ENCODE peak calls at places on chromosomes 12 and 14, in five cellular contexts. W is adrenal gland, I is HepG2, M is transverse colon, U is uterus. O is an unnamed sample.

GRCh38 chr12:67070604-67071003 is 198.6 kb upstream of the CAND1 start:
- DNase-seq in U (no peak), M (no peak), I (no peak), W (no peak), O (no peak)

GRCh38 chr14:77133718-77134338 is 7.8 kb downstream of the ZDHHC22 start:
- DNase-seq in I (peak), M (peak), U (no peak), W (peak), O (peak)

GRCh38 chr14:60222820-60223219 is 26.2 kb upstream of the PPM1A start:
- DNase-seq in I (no peak), M (no peak), U (no peak), W (no peak), O (no peak)

GRCh38 chr12:92927436-92928116 is 1.5 kb downstream of the EEA1 start:
- DNase-seq in I (peak), U (no peak), M (no peak), W (no peak), O (no peak)

GRCh38 chr12:114809132-114809531 is 125.2 kb upstream of the TBX3 start:
- DNase-seq in W (no peak), M (no peak), I (no peak), U (no peak), O (no peak)

GRCh38 chr12:52280796-52281560 is 6.5 kb downstream of the KRT86 start:
- DNase-seq in W (peak), U (peak), M (peak), I (peak), O (no peak)

GRCh38 chr12:116443706-116444589 is 115.2 kb upstream of the MAP1LC3B2 start:
- DNase-seq in W (no peak), M (no peak), U (peak), I (no peak), O (no peak)

GRCh38 chr14:55454264-55455151 is 14.1 kb upstream of the TBPL2 start:
- DNase-seq in W (peak), I (peak), M (peak), U (peak), O (peak)

GRCh38 chr14:92599786-92600185 is 86.2 kb downstream of the RIN3 start:
- DNase-seq in U (no peak), I (no peak), W (no peak), M (no peak), O (no peak)

GRCh38 chr12:94150483-94151225 is 2.3 kb downstream of the PLXNC1 start:
- DNase-seq in U (peak), M (peak), W (no peak), I (no peak), O (peak)

GRCh38 chr12:25864287-25864686 is 94.2 kb upstream of the RASSF8 start:
- DNase-seq in M (no peak), W (no peak), I (no peak), U (no peak), O (no peak)

GRCh38 chr12:16553457-16553856 is 52.5 kb downstream of the LMO3 start:
- DNase-seq in W (no peak), M (no peak), I (no peak), U (no peak), O (no peak)

GRCh38 chr12:30996255-30996654 is 69.7 kb downstream of the TSPAN11 start:
- DNase-seq in U (no peak), W (no peak), M (no peak), I (no peak), O (no peak)

GRCh38 chr14:92105845-92106094 is 612 bp downstream of the ATXN3 start:
- DNase-seq in W (peak), I (peak), M (peak), U (peak), O (peak)

GRCh38 chr12:89567691-89568239 is 41.9 kb upstream of the POC1B start:
- DNase-seq in W (no peak), U (no peak), I (no peak), M (no peak), O (no peak)

GRCh38 chr12:52347016-52347415 is 20.3 kb downstream of the KRT85 start:
- DNase-seq in I (no peak), W (no peak), U (no peak), M (no peak), O (no peak)

GRCh38 chr12:64137117-64137516 is 85.0 kb downstream of the KICS2 start:
- DNase-seq in W (no peak), I (no peak), M (no peak), U (no peak), O (no peak)

GRCh38 chr12:93200291-93200917 is 177.3 kb upstream of the NUDT4 start:
- DNase-seq in I (no peak), W (no peak), U (no peak), M (no peak), O (peak)

GRCh38 chr12:34257093-34257492 is 234.8 kb downstream of the ALG10 start:
- DNase-seq in I (no peak), W (no peak), U (no peak), M (no peak), O (no peak)

GRCh38 chr14:102901633-102902032 is 20.8 kb upstream of the AMN start:
- DNase-seq in W (no peak), M (peak), U (no peak), I (no peak), O (no peak)

GRCh38 chr14:93163570-93163969 is 21.1 kb downstream of the MOAP1 start:
- DNase-seq in W (no peak), U (no peak), M (no peak), I (no peak), O (no peak)

GRCh38 chr12:40825156-40825555 is 132.9 kb downstream of the CNTN1 start:
- DNase-seq in W (no peak), M (no peak), U (no peak), I (no peak), O (no peak)

GRCh38 chr14:67837011-67837624 is 17.5 kb downstream of the RAD51B start:
- DNase-seq in M (peak), I (peak), W (peak), U (no peak), O (peak)

GRCh38 chr12:20527396-20528154 is 159.2 kb downstream of the PDE3A start:
- DNase-seq in U (no peak), I (no peak), M (no peak), W (no peak), O (no peak)

GRCh38 chr14:24096545-24097181 is 2.6 kb downstream of the PCK2 start:
- DNase-seq in M (no peak), I (no peak), U (no peak), W (no peak), O (no peak)

GRCh38 chr12:116508145-116509121 is 50.7 kb upstream of the MAP1LC3B2 start:
- DNase-seq in W (peak), M (peak), U (peak), I (no peak), O (peak)

GRCh38 chr12:107567871-107568619 is 117.6 kb upstream of the PWP1 start:
- DNase-seq in W (no peak), U (no peak), I (no peak), M (no peak), O (no peak)

GRCh38 chr12:15956413-15957185 is 45.5 kb downstream of the DERA start:
- DNase-seq in I (no peak), M (no peak), W (no peak), U (no peak), O (no peak)

DNA sequence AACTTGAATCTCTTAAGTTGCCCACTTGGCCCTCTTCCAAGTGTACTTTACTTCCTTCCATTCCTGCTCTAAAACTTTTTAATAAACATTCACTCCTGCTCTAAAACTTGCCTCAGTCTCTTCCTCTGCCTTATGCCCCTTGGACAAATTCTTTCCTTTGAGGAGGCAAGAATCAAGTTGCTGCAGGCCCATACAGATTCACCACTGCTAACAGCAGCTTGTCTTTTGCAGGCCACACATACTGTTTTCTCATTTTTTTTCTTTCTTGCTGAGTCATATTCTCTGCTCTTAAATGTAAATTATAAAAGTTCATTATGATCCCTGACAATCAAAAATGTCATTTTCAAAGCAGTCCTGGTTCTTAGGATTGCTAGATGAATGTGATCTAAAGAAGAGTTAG is 1820.8 kb upstream of the FLRT2 start:
- DNase-seq in I (no peak), W (no peak), U (no peak), M (no peak), O (no peak)
- TF ChIP-seq POLR2A in I (no peak), W (no peak), U (no peak), M (no peak), O (no peak)

DNA sequence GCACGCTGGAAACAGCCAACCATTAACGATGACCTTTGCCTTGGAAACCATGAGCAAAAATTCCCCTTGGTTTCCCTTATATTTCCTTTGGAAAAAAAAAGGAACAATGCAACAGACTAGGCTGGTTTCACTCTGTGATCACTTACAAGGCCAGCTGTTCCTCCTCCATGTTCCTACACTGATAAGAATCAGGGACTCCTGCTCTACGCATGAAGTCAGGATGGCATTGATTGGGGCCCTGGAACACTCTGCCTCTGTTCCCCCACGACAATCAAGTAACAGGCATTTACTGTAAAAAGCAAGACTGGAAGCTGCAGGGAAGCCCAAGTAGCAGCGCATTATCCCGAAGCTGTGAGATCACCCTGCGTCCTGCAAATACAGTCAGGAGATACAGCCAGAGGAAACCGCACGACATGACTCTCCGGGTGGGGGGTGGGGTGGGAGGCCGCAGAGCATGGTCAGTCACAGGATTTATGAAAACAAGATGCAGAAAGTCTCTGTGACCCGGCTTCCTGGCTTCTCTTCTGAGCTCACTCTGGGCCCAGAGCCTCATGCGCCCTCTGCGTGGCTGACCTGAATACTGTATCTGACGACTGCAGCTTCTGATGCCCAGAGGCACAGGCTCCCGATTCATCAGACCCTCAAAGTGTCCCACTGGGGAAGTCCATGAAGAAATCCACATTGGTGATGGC is 31.1 kb downstream of the SSH1 start:
- DNase-seq in M (peak), U (peak), I (no peak), W (peak), O (peak)
- TF ChIP-seq CTCF in M (no peak), U (no peak), I (no peak), W (no peak), O (no peak)

GRCh38 chr14:56650977-56651376 is 71.4 kb downstream of the TMEM260 start:
- DNase-seq in M (no peak), W (no peak), I (no peak), U (no peak), O (no peak)

GRCh38 chr14:56648508-56649301 is 69.1 kb downstream of the TMEM260 start:
- DNase-seq in W (no peak), I (no peak), M (no peak), U (no peak), O (no peak)

GRCh38 chr14:56650075-56650474 is 70.5 kb downstream of the TMEM260 start:
- DNase-seq in U (peak), W (peak), M (no peak), I (no peak), O (peak)
- H3K27ac ChIP-seq in U (no peak), W (peak), M (no peak), I (no peak), O (peak)

GRCh38 chr12:49346659-49347306 is at the start of gene DNAJC22:
- DNase-seq in U (no peak), M (peak), W (no peak), I (no peak), O (peak)

GRCh38 chr12:49349266-49349665 is 2.6 kb downstream of the DNAJC22 start:
- DNase-seq in I (no peak), M (no peak), W (no peak), U (no peak), O (peak)

GRCh38 chr12:49345840-49346658 is 639 bp upstream of the DNAJC22 start:
- DNase-seq in M (no peak), I (no peak), W (no peak), U (no peak), O (peak)

GRCh38 chr12:49348781-49349180 is 2.1 kb downstream of the DNAJC22 start:
- DNase-seq in U (no peak), M (no peak), W (no peak), I (no peak), O (peak)

DNA sequence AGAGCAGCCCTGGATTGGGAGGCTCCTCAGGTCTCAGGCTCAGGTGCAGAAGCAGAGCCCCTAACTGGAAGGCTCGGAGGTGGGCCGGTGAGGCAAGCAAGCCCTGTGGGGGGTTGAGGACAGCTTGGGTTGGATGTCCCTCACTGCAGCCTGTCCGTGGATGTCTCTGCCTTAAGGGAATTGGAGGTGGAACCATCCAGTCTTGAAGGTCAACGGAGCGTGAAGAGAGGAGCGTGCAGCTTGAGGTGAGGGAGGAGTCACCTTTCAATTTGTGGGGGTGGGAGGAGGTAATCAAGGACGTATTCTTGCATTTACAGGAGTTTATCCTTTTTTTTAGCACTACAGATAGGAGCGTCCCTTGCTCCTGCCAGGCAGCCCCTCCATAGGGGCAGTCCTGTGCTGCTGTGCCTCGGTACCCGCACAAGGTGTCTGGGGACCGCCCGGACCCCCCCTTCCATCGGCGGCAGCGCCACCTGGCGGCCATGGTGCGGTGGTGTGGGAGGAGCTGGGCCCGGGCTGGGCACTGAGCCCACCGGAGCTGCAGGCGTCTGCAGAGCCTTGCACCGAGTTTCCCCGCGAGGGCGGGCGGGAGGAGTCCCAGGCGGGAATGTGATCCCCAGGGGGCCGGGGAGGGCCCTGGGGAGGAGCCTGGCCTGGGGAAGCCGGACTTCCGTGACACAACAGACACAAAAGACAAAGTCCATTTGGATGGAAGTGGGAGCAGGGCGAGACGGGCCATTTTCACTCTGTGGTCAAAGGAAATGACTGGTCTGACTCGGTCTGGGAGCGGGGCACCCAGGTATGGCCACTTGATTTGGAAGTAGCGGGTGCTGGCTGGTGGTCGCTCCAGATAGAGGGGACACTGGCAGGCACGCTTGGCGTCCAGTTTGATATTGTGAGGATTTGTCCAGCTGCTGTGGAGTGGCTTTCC is 884 bp downstream of the DNAJC22 start:
- DNase-seq in W (peak), I (peak), U (peak), M (peak), O (peak)
- TF ChIP-seq POLR2A in W (no peak), I (peak), U (no peak), M (peak), O (no peak)

DNA sequence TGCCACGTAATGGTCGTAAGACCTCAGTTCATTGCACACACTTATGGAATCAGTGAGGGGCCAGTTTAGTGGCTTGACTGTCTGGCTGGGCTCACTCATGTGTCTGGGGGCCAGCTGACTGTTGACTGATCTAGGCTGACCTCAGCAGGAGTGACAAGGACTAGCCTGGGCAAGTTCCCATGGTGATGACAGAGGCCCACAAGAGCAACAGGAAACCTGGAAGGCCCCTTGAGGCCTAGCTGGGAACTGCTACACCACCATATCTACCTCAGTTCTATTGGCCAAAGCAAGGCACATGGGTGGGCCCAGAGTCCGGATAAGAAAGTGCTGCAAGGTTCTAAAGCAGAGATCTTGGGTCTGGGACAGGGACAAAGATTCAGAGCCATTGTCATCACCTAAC is 21.3 kb upstream of the RFLNA start:
- DNase-seq in U (no peak), I (peak), M (no peak), W (no peak), O (no peak)
- TF ChIP-seq CTCF in U (no peak), I (peak), M (peak), W (no peak), O (no peak)

GRCh38 chr14:30610719-30611388 is 11.3 kb upstream of the SCFD1 start:
- DNase-seq in I (peak), M (peak), W (peak), U (peak), O (no peak)
- H3K27ac ChIP-seq in I (no peak), M (peak), W (no peak), U (no peak), O (no peak)

O was measured in testis.